ENCODE peak calls at places on chromosomes 1 and 21, in six cellular contexts. F is MM.1S, M is fibroblast of lung, X is trophoblast cell, C is kidney, R is dorsolateral prefrontal cortex. N is an unnamed sample.

GRCh38 chr1:1020000-1020404 is at the start of gene AGRN:
- DNase-seq in M (no peak), F (peak; percentile 19), C (no peak), R (no peak), X (no peak), N (no peak)

GRCh38 chr1:229127301-229127700 is 143.6 kb upstream of the RAB4A start:
- DNase-seq in R (no peak), M (peak; percentile 43), X (no peak), F (peak; percentile 76), C (no peak), N (peak; percentile 10)

GRCh38 chr1:88685239-88685604 is 1.1 kb downstream of the PKN2 start:
- DNase-seq in M (peak; percentile 9), C (no peak), X (no peak), R (no peak), F (peak; percentile 24), N (no peak)

GRCh38 chr1:44339731-44340130 is 15.3 kb downstream of the ERI3 start:
- DNase-seq in M (no peak), R (no peak), F (no peak), C (no peak), X (no peak), N (no peak)

GRCh38 chr1:185318431-185319151 is 1.5 kb upstream of the IVNS1ABP start:
- DNase-seq in R (peak; percentile 47), X (no peak), M (no peak), C (no peak), F (no peak), N (no peak)

GRCh38 chr1:92882817-92883216 is 51.0 kb downstream of the RPL5 start:
- DNase-seq in C (no peak), M (no peak), X (no peak), R (no peak), F (no peak), N (no peak)

GRCh38 chr1:145962157-145963102 is 1.9 kb downstream of the ANKRD34A start:
- DNase-seq in F (no peak), X (no peak), C (peak; percentile 86), R (peak; percentile 77), M (no peak), N (no peak)

GRCh38 chr21:14086553-14086952 is 124.2 kb downstream of the LIPI start:
- DNase-seq in R (no peak), X (no peak), M (no peak), C (no peak), F (no peak), N (no peak)

GRCh38 chr1:15454256-15454655 is 2.3 kb upstream of the CELA2A start:
- DNase-seq in X (no peak), M (peak; percentile 80), C (no peak), F (no peak), R (no peak), N (peak; percentile 47)

GRCh38 chr1:212666116-212666775 is 33.4 kb downstream of the BATF3 start:
- DNase-seq in R (no peak), M (no peak), F (no peak), C (no peak), X (no peak), N (no peak)
- H3K4me3 ChIP-seq in R (no peak overlapping the region), M (no peak overlapping the region), F (no peak overlapping the region), C (no peak overlapping the region), X (no peak overlapping the region), N (no peak overlapping the region)

GRCh38 chr1:172918478-172918877 is 132.3 kb downstream of the TNFSF18 start:
- DNase-seq in C (no peak), R (no peak), F (no peak), M (no peak), X (no peak), N (no peak)

GRCh38 chr1:172915276-172915675 is 135.5 kb downstream of the TNFSF18 start:
- DNase-seq in F (no peak), X (no peak), M (no peak), R (no peak), C (no peak), N (no peak)

GRCh38 chr1:172916126-172916525 is 134.6 kb downstream of the TNFSF18 start:
- DNase-seq in F (no peak), C (no peak), X (no peak), M (no peak), R (no peak), N (no peak)

GRCh38 chr1:172914517-172915144 is 136.1 kb downstream of the TNFSF18 start:
- DNase-seq in C (no peak), R (no peak), F (no peak), X (no peak), M (peak; percentile 85), N (no peak)

DNA sequence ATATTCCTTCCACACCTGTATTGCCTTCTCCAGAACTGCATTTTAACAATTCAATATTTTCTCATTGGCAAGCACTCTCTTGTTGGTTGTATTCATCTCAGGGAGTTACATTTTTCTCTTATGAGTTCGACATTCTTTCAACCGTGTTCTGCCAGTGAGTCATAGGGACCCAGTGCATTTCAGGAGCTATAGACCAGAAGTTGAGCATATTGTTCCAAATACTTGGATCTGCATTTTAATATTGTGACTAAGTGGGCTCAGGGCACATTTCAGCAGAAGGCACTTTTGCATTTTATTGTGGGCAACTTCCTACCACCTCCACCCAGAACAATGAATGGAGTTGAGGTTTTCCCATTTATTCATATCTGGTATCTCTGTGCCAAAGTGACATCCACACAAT is 132.8 kb downstream of the TNFSF18 start:
- DNase-seq in F (no peak), M (peak; percentile 99), X (peak; percentile 66), R (no peak), C (no peak), N (peak; percentile 96)
- H3K27ac ChIP-seq in F (no peak overlapping the region), M (peak overlapping the region; percentile 66), X (peak overlapping the region; percentile 19), R (no peak overlapping the region), C (no peak overlapping the region), N (peak overlapping the region; percentile 90)

GRCh38 chr1:54489627-54490240 is 58.3 kb upstream of the ACOT11 start:
- DNase-seq in R (no peak), X (no peak), C (no peak), F (no peak), M (no peak), N (no peak)
- H3K4me3 ChIP-seq in R (peak overlapping the region; percentile 47), X (no peak overlapping the region), C (no peak overlapping the region), F (peak overlapping the region; percentile 76), M (peak overlapping the region; percentile 66), N (no peak overlapping the region)

GRCh38 chr1:32333251-32333963 is 2.6 kb downstream of the MARCKSL1 start:
- DNase-seq in F (peak; percentile 45), C (no peak), M (no peak), R (no peak), X (no peak), N (no peak)
- H3K27ac ChIP-seq in F (peak overlapping the region; percentile 60), C (no peak overlapping the region), M (no peak overlapping the region), R (peak overlapping the region; percentile 87), X (no peak overlapping the region), N (no peak overlapping the region)

DNA sequence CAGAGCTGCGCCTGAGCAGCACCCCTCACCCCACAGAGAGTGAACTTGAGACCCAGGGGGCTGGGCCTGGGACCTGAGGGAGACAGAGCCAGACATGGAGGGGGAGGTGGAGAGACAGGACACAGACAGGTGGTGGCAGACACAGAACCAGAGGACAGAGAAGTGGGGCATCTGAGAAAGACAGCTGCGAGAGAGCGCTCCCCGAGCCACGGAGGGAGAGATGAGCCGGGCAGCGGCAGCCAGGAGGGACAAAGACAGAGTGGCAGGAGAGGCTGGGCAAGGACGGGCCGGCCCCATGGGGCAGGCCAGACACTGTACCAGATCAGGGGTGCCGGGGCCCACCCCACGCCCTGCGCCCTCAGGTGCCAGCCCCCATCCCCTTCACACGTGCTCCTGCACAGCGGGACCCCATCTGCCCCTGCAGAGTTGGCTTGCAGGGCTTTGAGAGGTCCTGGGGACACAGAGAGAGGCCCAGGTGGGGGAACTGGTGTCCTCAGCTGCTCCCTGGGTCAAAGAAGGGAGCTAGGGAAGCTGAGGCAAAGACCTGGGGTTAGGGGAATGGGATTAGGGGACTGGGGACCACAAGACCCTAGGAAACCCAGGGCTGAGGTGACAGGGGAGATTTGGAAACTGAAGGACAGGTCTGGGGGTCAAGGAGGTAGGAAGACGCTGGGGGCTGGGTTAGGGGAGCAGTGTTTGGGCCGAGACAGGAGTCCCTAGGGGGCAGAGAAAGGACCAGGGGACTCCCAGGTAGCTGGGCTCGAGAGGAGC is 683 bp downstream of the FNDC5 start:
- DNase-seq in R (no peak), C (no peak), F (no peak), X (no peak), M (no peak), N (no peak)
- H3K4me3 ChIP-seq in R (peak overlapping the region; percentile 36), C (peak overlapping the region; percentile 35), F (no peak overlapping the region), X (no peak overlapping the region), M (peak overlapping the region; percentile 27), N (peak overlapping the region; percentile 24)

GRCh38 chr1:83802450-83803152 is 196.3 kb downstream of the TTLL7 start:
- DNase-seq in X (no peak), R (no peak), F (no peak), C (no peak), M (no peak), N (no peak)
- H3K27ac ChIP-seq in X (no peak overlapping the region), R (no peak overlapping the region), F (no peak overlapping the region), C (no peak overlapping the region), M (no peak overlapping the region), N (no peak overlapping the region)

DNA sequence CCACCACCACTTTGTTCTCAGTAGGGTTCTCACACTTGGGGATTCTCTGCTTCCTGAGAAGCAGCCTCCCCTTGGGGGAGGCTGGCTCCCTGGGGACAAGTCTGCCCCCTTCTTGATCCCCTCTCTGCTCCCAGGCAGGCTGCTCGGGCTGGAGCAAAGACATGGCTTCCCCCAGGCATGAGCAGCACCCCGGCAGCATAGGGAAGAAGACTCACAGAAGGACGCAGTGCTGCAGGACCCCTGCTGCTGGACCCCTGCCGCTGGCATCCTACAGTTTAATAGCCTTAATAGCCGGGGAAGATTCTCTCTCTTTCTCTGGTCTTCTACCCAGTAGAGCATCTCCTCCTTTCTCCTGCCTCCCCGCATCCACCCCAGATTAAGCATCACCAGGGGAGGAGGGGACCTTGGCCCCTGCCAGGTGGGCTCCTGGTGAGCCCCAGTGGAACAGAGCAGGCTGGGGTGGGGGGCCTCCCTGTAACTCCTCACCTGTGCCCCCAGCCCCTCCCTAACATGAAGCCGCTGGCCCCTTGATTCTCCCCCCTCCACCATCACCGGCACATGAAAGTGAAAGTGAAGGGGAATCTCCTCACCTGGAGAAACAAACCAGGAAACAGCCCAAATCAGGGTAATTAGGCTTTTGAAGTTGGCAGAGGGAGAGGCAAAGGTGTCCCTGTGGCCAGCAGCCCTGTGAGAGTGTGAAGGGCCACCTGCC is 2.5 kb downstream of the WNT3A start:
- DNase-seq in C (no peak), X (no peak), F (no peak), R (no peak), M (no peak), N (no peak)
- H3K4me3 ChIP-seq in C (no peak overlapping the region), X (no peak overlapping the region), F (no peak overlapping the region), R (no peak overlapping the region), M (no peak overlapping the region), N (no peak overlapping the region)

GRCh38 chr1:6623269-6623965 is 1.3 kb upstream of the THAP3 start:
- DNase-seq in R (no peak), F (no peak), X (peak; percentile 80), C (no peak), M (no peak), N (no peak)
- H3K27ac ChIP-seq in R (no peak overlapping the region), F (no peak overlapping the region), X (peak overlapping the region; percentile 94), C (no peak overlapping the region), M (no peak overlapping the region), N (no peak overlapping the region)

GRCh38 chr1:8370046-8370881 is 52.4 kb downstream of the SLC45A1 start:
- DNase-seq in F (no peak), X (no peak), M (peak; percentile 83), R (peak; percentile 22), C (no peak), N (peak; percentile 57)
- H3K4me3 ChIP-seq in F (no peak overlapping the region), X (no peak overlapping the region), M (no peak overlapping the region), R (no peak overlapping the region), C (peak overlapping the region; percentile 8), N (no peak overlapping the region)